ENCODE peak calls at places on chromosome 3, in seven cellular contexts. B, H, R, I, W, L and J are unnamed samples.

GRCh38 chr3:128267541-128267940 is 114.3 kb downstream of the EEFSEC start:
- DNase-seq in W (no peak), H (no peak), B (no peak), I (no peak), R (no peak), L (no peak), J (no peak)

GRCh38 chr3:124263168-124263567 is 271.2 kb upstream of the ROPN1 start:
- DNase-seq in B (peak; percentile 16), I (no peak), L (no peak), W (no peak), R (no peak), H (no peak), J (no peak)

GRCh38 chr3:186095584-186096061 is 13.3 kb downstream of the ETV5 start:
- DNase-seq in L (no peak), R (peak; percentile 68), I (no peak), B (no peak), H (no peak), W (no peak), J (no peak)

GRCh38 chr3:182058488-182058887 is 346.8 kb downstream of the SOX2 start:
- DNase-seq in L (no peak), H (no peak), R (no peak), B (no peak), I (no peak), W (no peak), J (no peak)

GRCh38 chr3:77835916-77836315 is 796.0 kb downstream of the ROBO2 start:
- DNase-seq in R (no peak), L (no peak), W (no peak), H (no peak), I (no peak), B (no peak), J (no peak)

GRCh38 chr3:130341388-130341787 is 4.1 kb upstream of the COL6A5 start:
- DNase-seq in I (no peak), R (no peak), H (no peak), B (no peak), L (no peak), W (no peak), J (no peak)

GRCh38 chr3:39022275-39022630 is 29.5 kb downstream of the SCN11A start:
- DNase-seq in R (no peak), W (no peak), H (no peak), I (no peak), L (no peak), B (no peak), J (no peak)

GRCh38 chr3:129888739-129889138 is 4.8 kb downstream of the TMCC1 start:
- DNase-seq in R (no peak), B (peak; percentile 6), W (peak; percentile 44), L (no peak), I (no peak), H (no peak), J (peak; percentile 24)

GRCh38 chr3:22886394-22886793 is 316.7 kb upstream of the UBE2E2 start:
- DNase-seq in L (no peak), R (no peak), I (no peak), B (no peak), W (no peak), H (no peak), J (no peak)

GRCh38 chr3:46717447-46718231 is at the start of gene PRSS50:
- DNase-seq in R (no peak), L (peak; percentile 96), H (peak; percentile 68), I (no peak), W (no peak), B (peak; percentile 62), J (no peak)

GRCh38 chr3:124829819-124830554 is 57.2 kb downstream of the ITGB5 start:
- DNase-seq in I (no peak), B (no peak), R (peak; percentile 56), W (no peak), L (no peak), H (no peak), J (no peak)

GRCh38 chr3:54122046-54122801 is at the start of gene CACNA2D3:
- DNase-seq in I (no peak), B (no peak), R (no peak), L (peak; percentile 73), H (peak; percentile 74), W (no peak), J (no peak)

GRCh38 chr3:88986834-88987233 is 120.6 kb upstream of the EPHA3 start:
- DNase-seq in R (no peak), W (no peak), L (no peak), B (no peak), I (no peak), H (no peak), J (no peak)

GRCh38 chr3:112786881-112787625 is 59.6 kb downstream of the CD200R1L start:
- DNase-seq in I (no peak), B (no peak), R (no peak), L (no peak), H (no peak), W (no peak), J (no peak)

GRCh38 chr3:190384241-190384863 is 3.6 kb upstream of the CLDN16 start:
- DNase-seq in L (no peak), W (peak; percentile 87), I (peak; percentile 19), B (peak; percentile 1), H (no peak), R (peak; percentile 83), J (peak; percentile 84)

GRCh38 chr3:123034996-123035395 is 7.4 kb upstream of the SEMA5B start:
- DNase-seq in B (no peak), H (no peak), I (no peak), R (no peak), W (no peak), L (no peak), J (no peak)

GRCh38 chr3:142863965-142864924 is 24.6 kb downstream of the PCOLCE2 start:
- DNase-seq in I (no peak), L (no peak), B (no peak), W (no peak), R (no peak), H (no peak), J (no peak)

GRCh38 chr3:142861926-142862325 is 27.0 kb downstream of the PCOLCE2 start:
- DNase-seq in H (no peak), L (no peak), W (no peak), B (no peak), I (no peak), R (no peak), J (no peak)

GRCh38 chr3:142863010-142863787 is 25.7 kb downstream of the PCOLCE2 start:
- DNase-seq in I (no peak), B (no peak), L (no peak), W (no peak), H (no peak), R (no peak), J (no peak)

DNA sequence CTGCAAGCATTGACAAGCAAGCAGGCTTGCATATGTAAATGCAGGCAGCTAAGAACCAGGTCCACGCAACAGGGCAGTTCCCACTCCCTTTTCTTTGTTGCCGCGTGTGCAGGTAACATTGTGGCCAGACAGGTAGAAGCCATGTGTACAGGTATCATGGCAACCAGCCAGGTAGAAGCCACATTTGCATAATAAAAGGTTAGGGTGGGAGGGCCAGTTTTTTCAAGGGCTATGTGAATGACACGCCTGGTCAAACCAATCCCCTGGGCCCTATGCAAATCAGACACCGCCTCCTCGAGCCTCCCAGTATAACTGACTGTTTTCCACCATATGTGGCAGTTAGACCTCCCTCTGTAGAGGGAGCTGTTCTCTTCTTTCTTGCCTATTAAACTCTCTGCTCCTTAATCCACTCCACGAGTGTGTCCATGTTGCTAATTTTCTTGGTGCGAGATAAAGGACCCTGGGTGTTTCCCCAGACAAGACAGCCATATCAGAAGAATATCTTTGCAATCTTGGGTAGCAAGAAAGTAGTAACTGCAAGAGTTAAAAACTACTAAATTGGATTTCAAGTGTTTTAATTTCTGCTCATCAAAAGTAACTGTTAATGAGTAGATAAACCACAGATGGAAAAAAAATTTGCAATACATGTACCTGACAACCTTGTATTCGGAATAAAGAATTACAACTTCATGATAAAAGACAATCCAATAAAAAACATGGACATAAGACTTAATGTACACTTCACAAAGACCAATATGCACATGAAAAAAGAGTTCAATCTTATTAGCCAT is 21.8 kb downstream of the PCOLCE2 start:
- DNase-seq in B (peak; percentile 76), W (peak; percentile 45), I (no peak), R (no peak), H (no peak), L (peak; percentile 76), J (no peak)
- TF ChIP-seq SIN3A in B (no peak), W (no peak), I (no peak), R (no peak), H (no peak), L (peak; percentile 86), J (no peak)

DNA sequence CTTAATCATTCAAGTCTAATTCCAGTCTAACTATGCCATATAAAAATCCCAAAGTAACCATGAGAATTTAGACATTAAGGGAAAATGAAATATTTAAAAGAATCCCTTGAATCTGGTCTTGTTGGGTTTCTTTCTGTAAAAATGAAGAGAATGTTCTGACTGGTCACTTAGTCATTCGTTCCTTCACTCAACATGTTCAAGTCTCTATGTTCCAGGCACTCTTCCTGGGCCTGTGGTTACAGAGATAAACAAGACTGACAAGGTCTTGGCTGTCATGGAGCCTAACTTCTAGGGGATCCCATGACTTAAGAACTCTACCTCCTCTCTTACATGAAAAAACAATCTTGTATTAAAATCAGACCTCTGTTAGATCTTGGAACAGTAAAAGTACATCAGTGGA is 638.6 kb upstream of the TBL1XR1 start:
- DNase-seq in L (no peak), H (no peak), R (no peak), I (no peak), W (no peak), B (peak; percentile 43), J (no peak)
- TF ChIP-seq POLR2AphosphoS5 in L (no peak), H (peak; percentile 40), R (no peak), I (no peak), W (no peak), B (no peak), J (no peak)

DNA sequence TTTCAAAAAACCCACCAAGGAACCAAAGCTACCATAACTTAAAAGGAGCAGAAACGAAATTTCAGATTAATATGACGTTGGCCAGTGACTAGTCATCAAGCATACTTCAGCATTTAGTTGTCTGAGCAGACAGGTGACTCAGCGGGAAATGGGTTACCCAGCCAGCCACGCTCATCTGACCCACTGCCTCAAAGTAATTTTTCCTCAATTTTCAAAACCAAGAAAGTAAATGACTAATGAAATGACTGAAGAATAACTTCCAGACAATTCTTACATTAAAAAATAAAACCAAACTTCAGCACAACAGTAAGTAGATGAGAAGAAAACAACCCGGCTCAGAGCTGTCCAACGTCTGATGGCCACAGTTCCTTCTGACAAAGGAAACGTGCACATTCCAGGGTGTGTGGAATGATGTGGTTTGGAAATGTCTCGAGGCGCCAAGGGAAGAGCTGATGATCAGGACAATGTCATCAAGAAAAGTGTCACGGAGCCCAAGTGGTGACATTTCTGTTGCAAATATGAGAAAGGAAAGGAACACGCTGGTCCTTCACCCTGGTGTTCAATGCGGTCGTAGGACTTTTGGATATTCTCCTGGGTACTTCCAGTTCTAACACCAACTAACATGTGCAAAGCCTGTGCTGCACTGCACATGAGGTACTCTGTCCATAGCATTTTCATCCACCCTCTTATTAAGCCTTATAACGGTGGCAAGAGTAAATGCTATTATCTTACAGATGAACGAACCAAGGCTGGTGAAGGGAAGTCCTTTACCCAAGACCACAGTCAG is 79.1 kb downstream of the FOXP1 start:
- DNase-seq in W (peak; percentile 15), R (no peak), H (no peak), L (no peak), I (no peak), B (peak; percentile 51), J (no peak)
- H3K4me3 ChIP-seq in W (no peak overlapping the region), R (no peak overlapping the region), H (peak overlapping the region; percentile 22), L (no peak overlapping the region), I (no peak overlapping the region), B (no peak overlapping the region), J (no peak overlapping the region)

DNA sequence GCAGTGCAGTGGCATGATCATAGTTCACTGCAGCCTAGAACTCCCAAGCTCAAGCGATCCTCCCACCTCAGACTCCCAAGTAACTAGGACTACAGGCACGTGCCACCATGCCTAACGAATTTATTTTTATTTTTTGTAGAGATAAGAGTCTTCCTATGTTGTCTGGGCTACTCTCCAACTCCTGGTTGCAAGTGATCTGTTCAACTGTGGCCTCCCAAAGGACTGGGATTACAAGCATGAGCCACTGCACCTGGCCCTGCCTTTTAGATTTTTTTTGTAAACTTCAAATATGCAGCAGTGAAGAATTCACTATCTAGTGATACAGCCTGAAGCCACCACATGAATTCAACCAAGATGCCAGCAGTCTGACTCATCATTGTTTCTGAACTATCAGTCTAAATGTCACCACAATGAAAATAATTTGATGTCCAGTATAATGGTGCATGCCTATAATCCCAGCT is 32.7 kb downstream of the UBXN7 start:
- DNase-seq in I (no peak), R (peak; percentile 4), B (peak; percentile 38), L (no peak), H (no peak), W (peak; percentile 28), J (no peak)
- TF ChIP-seq SIN3A in I (no peak), R (no peak), B (no peak), L (no peak), H (no peak), W (no peak), J (no peak)